ENCODE peak calls at places on chromosomes 7 and 10, in nine cellular contexts. M, P, N, B, Q, E, W, V and O are unnamed samples.

GRCh38 chr10:130045091-130045652 is 65.5 kb downstream of the C10orf143 start:
- DNase-seq in M (peak), P (peak), N (no peak), B (peak), Q (no peak), E (no peak), W (no peak), V (no peak), O (no peak)

GRCh38 chr10:96470108-96470743 is 43.5 kb downstream of the TLL2 start:
- DNase-seq in M (peak), P (peak), N (no peak), B (peak), Q (no peak), E (no peak), W (peak), V (peak), O (no peak)

GRCh38 chr10:37789590-37789989 is 67.8 kb downstream of the ZNF248 start:
- DNase-seq in M (no peak), P (no peak), N (no peak), B (no peak), Q (no peak), E (no peak), W (no peak), V (no peak), O (no peak)

GRCh38 chr10:119461380-119461779 is 81.1 kb downstream of the RGS10 start:
- DNase-seq in M (no peak), P (no peak), N (no peak), B (no peak), Q (no peak), E (no peak), W (no peak), V (peak), O (no peak)

GRCh38 chr10:85702768-85703167 is 663.8 kb downstream of the GRID1 start:
- DNase-seq in M (no peak), P (no peak), N (no peak), B (no peak), Q (no peak), E (no peak), W (no peak), V (no peak), O (no peak)

GRCh38 chr7:4123823-4124222 is 558.3 kb upstream of the FOXK1 start:
- DNase-seq in M (no peak), P (no peak), N (no peak), B (no peak), Q (peak), E (no peak), W (no peak), V (no peak), O (no peak)

GRCh38 chr7:47906883-47907282 is 41.4 kb downstream of the PKD1L1 start:
- DNase-seq in M (no peak), P (no peak), N (no peak), B (no peak), Q (no peak), E (no peak), W (no peak), V (no peak), O (no peak)

GRCh38 chr7:131897016-131897789 is 340.8 kb upstream of the PODXL start:
- DNase-seq in M (peak), P (peak), N (no peak), B (peak), Q (peak), E (no peak), W (no peak), V (no peak), O (no peak)

GRCh38 chr7:98211676-98212531 is 665 bp downstream of the BHLHA15 start:
- DNase-seq in M (no peak), P (no peak), N (no peak), B (no peak), Q (no peak), E (no peak), W (no peak), V (no peak), O (no peak)

GRCh38 chr7:76294344-76295024 is 8.0 kb upstream of the HSPB1 start:
- DNase-seq in M (peak), P (peak), N (peak), B (peak), Q (peak), E (peak), W (peak), V (peak), O (no peak)

GRCh38 chr10:45398595-45398994 is 24.6 kb downstream of the ALOX5 start:
- DNase-seq in M (no peak), P (no peak), N (no peak), B (no peak), Q (no peak), E (no peak), W (no peak), V (no peak), O (no peak)

GRCh38 chr10:98314577-98315284 is 46.7 kb upstream of the LOXL4 start:
- DNase-seq in M (no peak), P (no peak), N (no peak), B (peak), Q (no peak), E (peak), W (no peak), V (peak), O (no peak)

GRCh38 chr7:4851459-4852422 is 10.1 kb downstream of the PAPOLB start:
- DNase-seq in M (peak), P (no peak), N (no peak), B (no peak), Q (no peak), E (no peak), W (no peak), V (no peak), O (no peak)

GRCh38 chr7:23654508-23654907 is 25.5 kb upstream of the FAM221A start:
- DNase-seq in M (peak), P (no peak), N (no peak), B (peak), Q (no peak), E (no peak), W (no peak), V (peak), O (no peak)

GRCh38 chr7:51366172-51366728 is 49.6 kb upstream of the COBL start:
- DNase-seq in M (no peak), P (no peak), N (no peak), B (no peak), Q (no peak), E (no peak), W (no peak), V (no peak), O (no peak)

GRCh38 chr7:134458341-134458805 is 527 bp downstream of the AKR1B1 start:
- DNase-seq in M (peak), P (peak), N (peak), B (peak), Q (no peak), E (no peak), W (no peak), V (peak), O (peak)

GRCh38 chr10:74058071-74058470 is 60.2 kb downstream of the VCL start:
- DNase-seq in M (no peak), P (no peak), N (no peak), B (no peak), Q (no peak), E (no peak), W (no peak), V (peak), O (no peak)

GRCh38 chr7:79386688-79387422 is 66.6 kb downstream of the MAGI2 start:
- DNase-seq in M (no peak), P (no peak), N (no peak), B (peak), Q (no peak), E (no peak), W (peak), V (no peak), O (no peak)

GRCh38 chr7:29035044-29035740 is 77.1 kb upstream of the TRIL start:
- DNase-seq in M (no peak), P (no peak), N (no peak), B (peak), Q (peak), E (no peak), W (peak), V (no peak), O (no peak)

GRCh38 chr7:33186187-33186586 is 56.8 kb downstream of the BBS9 start:
- DNase-seq in M (peak), P (peak), N (no peak), B (peak), Q (no peak), E (no peak), W (no peak), V (no peak), O (no peak)

GRCh38 chr7:50533849-50534248 is 31.4 kb downstream of the DDC start:
- DNase-seq in M (no peak), P (no peak), N (no peak), B (no peak), Q (no peak), E (peak), W (no peak), V (no peak), O (no peak)

GRCh38 chr10:77405771-77406241 is 231.8 kb downstream of the KCNMA1 start:
- DNase-seq in M (peak), P (peak), N (peak), B (peak), Q (no peak), E (peak), W (no peak), V (peak), O (no peak)

GRCh38 chr10:15585303-15585715 is 134.4 kb downstream of the ITGA8 start:
- DNase-seq in M (peak), P (peak), N (peak), B (peak), Q (no peak), E (peak), W (no peak), V (peak), O (peak)

GRCh38 chr10:51308096-51308495 is 233.8 kb downstream of the PRKG1 start:
- DNase-seq in M (no peak), P (no peak), N (no peak), B (no peak), Q (no peak), E (no peak), W (no peak), V (no peak), O (no peak)

GRCh38 chr7:81684513-81685262 is 85.2 kb downstream of the HGF start:
- DNase-seq in M (peak), P (peak), N (peak), B (peak), Q (peak), E (peak), W (peak), V (peak), O (no peak)

GRCh38 chr7:41573017-41573416 is 129.9 kb downstream of the INHBA start:
- DNase-seq in M (no peak), P (peak), N (no peak), B (peak), Q (no peak), E (no peak), W (peak), V (peak), O (no peak)

GRCh38 chr10:125023862-125024495 is 82.1 kb downstream of the ZRANB1 start:
- DNase-seq in M (no peak), P (no peak), N (peak), B (no peak), Q (no peak), E (no peak), W (no peak), V (no peak), O (no peak)

GRCh38 chr10:93261961-93262610 is 188.4 kb downstream of the CYP26A1 start:
- DNase-seq in M (no peak), P (no peak), N (no peak), B (peak), Q (no peak), E (no peak), W (peak), V (no peak), O (no peak)

GRCh38 chr10:127982601-127983000 is 75.7 kb downstream of the PTPRE start:
- DNase-seq in M (no peak), P (no peak), N (no peak), B (no peak), Q (no peak), E (no peak), W (no peak), V (no peak), O (no peak)

GRCh38 chr7:88927-89921 is 103.1 kb upstream of the FAM20C start:
- DNase-seq in M (no peak), P (no peak), N (peak), B (peak), Q (peak), E (peak), W (peak), V (peak), O (no peak)

GRCh38 chr7:98348726-98349474 is 52.0 kb downstream of the BAIAP2L1 start:
- DNase-seq in M (no peak), P (no peak), N (no peak), B (no peak), Q (no peak), E (peak), W (no peak), V (peak), O (no peak)

GRCh38 chr7:12389089-12389700 is 14.5 kb downstream of the VWDE start:
- DNase-seq in M (peak), P (peak), N (no peak), B (peak), Q (peak), E (peak), W (peak), V (peak), O (peak)

GRCh38 chr10:112467541-112468075 is 20.6 kb downstream of the VTI1A start:
- DNase-seq in M (no peak), P (no peak), N (no peak), B (no peak), Q (no peak), E (no peak), W (no peak), V (no peak), O (no peak)

GRCh38 chr10:91803386-91804125 is 5.3 kb downstream of the TNKS2 start:
- DNase-seq in M (no peak), P (no peak), N (no peak), B (no peak), Q (no peak), E (no peak), W (no peak), V (no peak), O (no peak)

GRCh38 chr10:51860257-51860656 is 160.9 kb upstream of the CSTF2T start:
- DNase-seq in M (no peak), P (no peak), N (no peak), B (peak), Q (peak), E (no peak), W (peak), V (no peak), O (no peak)

GRCh38 chr7:144529269-144529926 is 125.9 kb upstream of the NOBOX start:
- DNase-seq in M (no peak), P (no peak), N (no peak), B (no peak), Q (no peak), E (no peak), W (no peak), V (no peak), O (no peak)

GRCh38 chr7:47866120-47866519 is 82.1 kb downstream of the PKD1L1 start:
- DNase-seq in M (no peak), P (no peak), N (no peak), B (no peak), Q (no peak), E (no peak), W (no peak), V (no peak), O (no peak)

GRCh38 chr10:79422178-79422892 is 23.1 kb downstream of the ZCCHC24 start:
- DNase-seq in M (peak), P (no peak), N (peak), B (peak), Q (peak), E (no peak), W (no peak), V (no peak), O (no peak)

GRCh38 chr7:142139597-142140501 is 28.3 kb downstream of the MGAM2 start:
- DNase-seq in M (no peak), P (no peak), N (no peak), B (no peak), Q (no peak), E (no peak), W (no peak), V (no peak), O (no peak)

GRCh38 chr7:54546081-54546985 is 4.2 kb downstream of the VSTM2A start:
- DNase-seq in M (peak), P (peak), N (no peak), B (no peak), Q (no peak), E (no peak), W (no peak), V (no peak), O (no peak)
- TF ChIP-seq CTCF in M (no peak), P (no peak), N (no peak), B (no peak), Q (peak), E (no peak), W (peak), V (peak), O (no peak)

DNA sequence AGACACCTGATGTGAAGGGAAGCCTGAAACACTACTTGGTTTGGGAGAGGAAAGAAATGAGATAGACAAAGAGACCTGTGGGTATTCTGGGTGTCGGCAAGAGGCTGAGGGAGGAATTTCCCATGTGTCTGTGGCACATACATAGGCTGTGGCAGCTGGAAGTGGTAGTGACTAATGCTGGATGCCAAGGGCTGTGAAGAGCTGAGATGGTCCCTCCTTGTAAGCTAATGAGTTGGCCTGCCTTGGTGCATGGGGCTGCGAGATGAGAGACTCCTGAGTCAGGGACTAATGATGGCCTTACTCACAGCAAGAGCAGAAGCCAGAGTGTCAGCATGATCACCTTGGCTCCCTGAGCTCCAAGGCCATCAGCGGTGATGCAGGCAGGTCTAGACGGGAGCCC is 119.0 kb upstream of the EEPD1 start:
- DNase-seq in M (no peak), P (no peak), N (no peak), B (no peak), Q (no peak), E (no peak), W (no peak), V (no peak), O (no peak)
- H3K4me3 ChIP-seq in M (no peak), P (no peak), N (no peak), B (no peak), Q (no peak), E (no peak), W (no peak), V (no peak), O (no peak)

GRCh38 chr10:21171197-21171935 is 274.3 kb upstream of the NEBL start:
- DNase-seq in M (peak), P (no peak), N (no peak), B (no peak), Q (no peak), E (no peak), W (no peak), V (no peak), O (no peak)
- TF ChIP-seq CTCF in M (peak), P (peak), N (no peak), B (peak), Q (peak), E (no peak), W (peak), V (peak), O (peak)

DNA sequence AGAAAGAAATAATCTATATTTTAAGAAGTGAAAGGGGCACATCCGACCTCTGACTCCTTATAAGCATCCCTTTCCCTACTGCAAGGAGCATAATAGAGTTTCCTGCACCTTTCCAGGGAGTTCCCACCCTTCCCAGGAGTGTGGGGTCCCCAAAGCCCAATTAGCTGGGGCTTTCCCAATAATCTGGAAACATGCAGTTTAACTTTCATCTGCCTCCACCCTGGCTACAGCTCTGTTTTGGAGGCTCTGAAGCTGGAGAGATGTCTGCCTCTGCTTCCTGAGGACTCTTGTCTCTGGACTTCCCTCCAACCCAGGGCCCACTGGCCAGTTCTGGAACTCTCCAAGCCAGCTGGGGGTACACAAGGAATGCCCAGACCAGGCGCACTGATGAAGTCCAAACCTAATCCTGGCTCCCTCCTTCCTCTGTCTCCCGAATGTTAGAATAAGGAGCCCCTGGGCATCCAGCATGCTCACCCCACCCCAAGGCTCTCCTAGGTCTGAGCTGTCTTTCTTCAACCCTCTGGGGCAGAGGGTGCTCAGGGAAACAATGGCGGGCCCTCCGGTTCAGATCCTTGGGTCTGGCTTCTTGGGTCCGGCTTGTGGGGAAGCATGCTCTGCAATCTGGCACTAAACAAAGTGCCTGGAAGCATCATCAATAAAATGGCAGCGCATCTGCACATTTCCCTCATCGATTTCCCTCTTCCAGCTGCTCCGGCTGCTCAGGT is 13.4 kb downstream of the HOXA4 start:
- DNase-seq in M (no peak), P (no peak), N (no peak), B (peak), Q (no peak), E (peak), W (no peak), V (no peak), O (no peak)
- H3K4me3 ChIP-seq in M (no peak), P (no peak), N (no peak), B (peak), Q (peak), E (peak), W (no peak), V (peak), O (no peak)

DNA sequence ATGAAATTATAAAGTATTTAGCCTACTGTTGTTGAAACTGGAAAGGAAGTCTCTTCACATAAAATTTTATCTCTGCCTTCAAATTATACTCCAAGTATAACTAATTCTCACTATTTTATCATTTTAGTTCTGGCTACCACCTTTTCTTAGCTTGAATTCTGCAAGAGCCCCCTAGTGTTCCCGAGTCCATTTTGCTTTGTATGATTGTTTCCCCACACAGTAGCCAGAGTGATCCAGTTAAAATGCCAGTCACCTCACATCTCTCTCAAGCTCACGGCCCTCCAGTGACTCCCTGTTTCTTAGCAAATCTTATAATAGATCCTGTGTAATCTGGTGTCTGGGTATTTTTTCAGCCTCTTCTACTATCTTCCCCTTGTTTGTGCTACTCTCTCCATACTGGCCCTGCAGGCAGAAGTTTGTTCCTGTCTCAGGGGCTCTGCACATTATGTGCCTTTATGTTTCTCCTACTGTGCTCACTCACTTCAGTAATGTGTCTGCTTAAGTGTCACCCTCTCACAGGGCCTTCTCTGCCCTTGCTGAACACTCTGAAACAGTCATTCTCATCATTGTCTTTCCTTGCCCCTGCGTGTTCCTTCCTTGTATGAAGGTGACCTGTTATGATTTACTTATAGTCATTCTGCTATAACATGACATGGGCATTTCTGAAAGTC is 8.9 kb downstream of the WAC start:
- DNase-seq in M (no peak), P (peak), N (no peak), B (no peak), Q (no peak), E (no peak), W (no peak), V (no peak), O (no peak)
- TF ChIP-seq CTCF in M (peak), P (peak), N (no peak), B (no peak), Q (peak), E (no peak), W (peak), V (no peak), O (no peak)